ENCODE peak calls at places on chromosomes 6 and 20, in six cellular contexts. V is HepG2, N is K562, E is H1, I is GM12878, B is GM12892. X is an unnamed sample.

GRCh38 chr20:2292711-2293110 is 3.1 kb upstream of the TGM3 start:
- DNase-seq in V (no peak), N (no peak), E (no peak), I (no peak), B (no peak), X (no peak)

GRCh38 chr20:41672282-41672681 is 54.1 kb upstream of the CHD6 start:
- DNase-seq in V (no peak), N (no peak), E (no peak), I (no peak), B (no peak), X (no peak)

GRCh38 chr6:67766061-67766460 is 869.0 kb upstream of the ADGRB3 start:
- DNase-seq in V (no peak), N (no peak), E (no peak), I (no peak), B (no peak), X (no peak)

GRCh38 chr20:2593756-2594155 is 57.4 kb downstream of the TMC2 start:
- DNase-seq in V (no peak), N (no peak), E (no peak), I (no peak), B (no peak), X (no peak)

GRCh38 chr6:12208190-12208589 is 82.0 kb upstream of the EDN1 start:
- DNase-seq in V (no peak), N (no peak), E (no peak), I (no peak), B (no peak), X (no peak)

GRCh38 chr20:50381771-50382593 is 128.2 kb upstream of the PTPN1 start:
- DNase-seq in V (no peak), N (no peak), E (no peak), I (peak), B (no peak), X (no peak)

GRCh38 chr20:4090756-4091331 is 75.5 kb upstream of the RNF24 start:
- DNase-seq in V (peak), N (peak), E (no peak), I (no peak), B (no peak), X (no peak)

GRCh38 chr6:38187285-38187684 is 367.8 kb downstream of the ZFAND3 start:
- DNase-seq in V (no peak), N (no peak), E (no peak), I (no peak), B (no peak), X (no peak)

GRCh38 chr6:106773956-106774629 is 144.7 kb downstream of the QRSL1 start:
- DNase-seq in V (no peak), N (no peak), E (no peak), I (no peak), B (no peak), X (no peak)

GRCh38 chr6:4561773-4562172 is 214.4 kb upstream of the CDYL start:
- DNase-seq in V (no peak), N (no peak), E (no peak), I (no peak), B (no peak), X (no peak)

GRCh38 chr6:4559281-4559875 is 216.8 kb upstream of the CDYL start:
- DNase-seq in V (no peak), N (no peak), E (no peak), I (no peak), B (no peak), X (no peak)

GRCh38 chr6:4560225-4561077 is 215.8 kb upstream of the CDYL start:
- DNase-seq in V (no peak), N (no peak), E (no peak), I (no peak), B (no peak), X (no peak)

GRCh38 chr6:4563877-4564276 is 212.3 kb upstream of the CDYL start:
- DNase-seq in V (no peak), N (no peak), E (no peak), I (no peak), B (no peak), X (no peak)

DNA sequence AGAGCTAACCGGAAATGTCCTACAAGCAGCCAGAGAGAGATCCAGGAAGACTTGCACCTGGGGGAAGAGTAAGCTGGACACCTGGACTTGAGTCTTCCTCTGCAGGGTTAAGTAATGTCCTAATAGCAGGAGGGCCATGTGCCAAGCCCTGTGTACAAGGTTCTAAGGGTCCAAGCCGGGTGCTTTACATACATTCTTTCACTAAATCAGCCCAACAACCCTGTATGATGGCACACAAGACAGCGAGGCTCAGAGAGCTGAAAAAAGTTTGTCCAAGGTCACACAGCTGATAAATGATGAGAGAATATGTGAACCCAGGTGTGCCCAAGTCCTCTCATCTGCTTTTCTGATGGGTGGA is 215.1 kb upstream of the CDYL start:
- DNase-seq in V (no peak), N (no peak), E (no peak), I (no peak), B (no peak), X (no peak)
- TF ChIP-seq TAF1 in V (no peak), N (no peak), E (no peak), I (no peak), B (no peak), X (no peak)

GRCh38 chr6:30721198-30722024 is 1.3 kb downstream of the TUBB start:
- DNase-seq in V (peak), N (peak), E (no peak), I (no peak), B (peak), X (peak)
- TF ChIP-seq POLR2A in V (peak), N (peak), E (no peak), I (peak), B (peak), X (peak)

GRCh38 chr6:143677891-143678737 is at the start of gene PHACTR2:
- DNase-seq in V (peak), N (peak), E (peak), I (no peak), B (peak), X (peak)
- TF ChIP-seq TAF1 in V (peak), N (peak), E (peak), I (no peak), B (no peak), X (no peak)

GRCh38 chr6:142945071-142945445 is at the start of gene HIVEP2:
- DNase-seq in V (peak), N (peak), E (no peak), I (no peak), B (peak), X (peak)

GRCh38 chr6:142946924-142947701 is 2.1 kb upstream of the HIVEP2 start:
- DNase-seq in V (peak), N (peak), E (no peak), I (no peak), B (peak), X (peak)

GRCh38 chr6:142945446-142946180 is 637 bp upstream of the HIVEP2 start:
- DNase-seq in V (no peak), N (peak), E (no peak), I (no peak), B (peak), X (peak)

GRCh38 chr6:142947702-142948480 is 2.9 kb upstream of the HIVEP2 start:
- DNase-seq in V (no peak), N (no peak), E (no peak), I (no peak), B (no peak), X (peak)

DNA sequence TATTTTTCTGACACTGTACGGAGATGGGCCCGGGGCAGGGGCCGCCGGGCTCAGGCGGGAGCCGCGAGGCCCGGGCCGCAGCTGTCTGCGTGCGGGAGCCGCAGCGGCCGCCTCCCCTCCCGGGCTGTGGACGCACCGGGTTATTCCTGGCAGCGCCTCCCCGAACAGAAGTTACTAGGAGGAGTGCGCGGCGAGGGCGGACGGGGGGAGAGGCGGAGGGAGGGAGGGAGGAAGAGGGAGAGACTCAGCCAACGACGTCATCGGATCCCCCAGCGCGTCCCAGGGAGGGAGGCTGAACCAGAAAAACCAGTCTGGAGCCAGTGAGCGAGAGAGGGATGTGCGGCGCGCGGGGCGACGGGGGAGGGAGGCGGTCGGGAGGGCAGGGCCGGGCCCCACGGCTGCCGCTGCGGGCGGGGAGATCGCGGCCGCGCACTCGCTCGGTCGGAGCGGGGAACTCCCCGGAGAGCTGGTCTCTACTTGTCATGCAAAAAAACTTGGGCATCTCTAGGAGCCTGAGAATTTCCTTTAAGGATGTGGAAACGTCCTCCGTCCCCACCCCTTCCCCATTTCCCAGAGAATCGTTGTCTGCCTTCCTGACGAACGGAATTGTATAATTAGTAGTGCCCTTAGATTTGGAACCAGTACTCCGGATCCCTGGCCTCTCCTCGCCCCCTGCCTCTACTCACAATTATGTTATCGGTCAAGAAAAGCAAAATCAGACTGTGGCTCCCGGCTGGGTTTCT is 1.4 kb upstream of the HIVEP2 start:
- DNase-seq in V (peak), N (peak), E (peak), I (no peak), B (peak), X (peak)
- TF ChIP-seq POLR2A in V (peak), N (no peak), E (no peak), I (peak), B (peak), X (peak)

DNA sequence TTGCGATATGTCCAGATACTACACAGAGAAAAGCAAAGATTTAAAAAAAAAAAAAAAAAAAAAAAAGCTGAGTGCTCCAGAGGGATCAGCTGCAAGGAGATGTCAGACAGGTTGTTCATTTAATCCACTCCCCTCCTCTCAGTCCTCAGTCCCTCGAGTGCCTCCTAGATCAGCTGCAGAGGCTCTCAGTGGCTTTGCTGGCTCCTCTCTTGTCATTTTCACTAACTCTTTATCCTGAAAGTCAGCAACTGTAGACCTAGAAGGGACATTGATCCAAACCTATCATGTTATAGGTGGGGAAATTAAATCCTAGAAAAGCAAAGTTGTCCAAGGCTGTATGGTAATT is 61.6 kb downstream of the KIAA0319 start:
- DNase-seq in V (no peak), N (no peak), E (no peak), I (no peak), B (no peak), X (no peak)
- TF ChIP-seq TAF1 in V (no peak), N (no peak), E (no peak), I (no peak), B (no peak), X (no peak)

DNA sequence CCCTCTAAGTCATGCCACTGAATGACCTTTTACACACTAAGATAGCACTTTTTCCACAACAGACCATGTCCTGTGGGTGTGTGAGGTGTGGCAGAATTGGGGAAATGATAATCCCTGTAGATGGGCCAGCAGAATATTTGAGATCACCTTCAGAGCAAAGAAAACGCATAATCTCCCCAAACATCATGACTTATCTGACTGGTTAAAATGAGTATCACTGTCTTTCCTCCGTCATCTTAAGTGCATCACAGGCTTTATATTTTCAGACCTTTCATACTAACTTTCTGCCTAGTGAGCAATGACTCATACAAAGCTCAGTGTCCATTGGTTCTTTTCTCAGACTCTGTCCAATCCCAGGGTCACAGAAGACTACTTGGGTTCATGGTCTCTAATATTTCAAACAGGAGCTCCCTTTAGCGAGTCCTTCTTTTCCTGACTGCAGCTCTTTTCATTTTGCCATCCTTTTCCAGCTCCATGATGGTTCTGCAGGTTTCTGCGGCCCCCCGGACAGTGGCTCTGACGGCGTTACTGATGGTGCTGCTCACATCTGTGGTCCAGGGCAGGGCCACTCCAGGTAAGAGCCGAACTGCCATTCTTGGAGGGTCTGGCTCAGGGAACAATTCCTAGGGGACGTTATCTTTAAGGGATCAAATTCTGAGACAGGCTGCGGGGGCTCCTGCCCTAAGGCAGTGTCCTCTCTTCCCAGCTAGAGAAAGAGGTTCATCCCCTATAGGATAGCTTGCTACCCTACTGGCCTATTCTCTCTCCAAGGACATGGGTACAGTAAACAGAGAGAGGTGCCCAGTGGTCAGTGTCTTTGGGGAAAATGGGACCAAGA is at the start of gene HLA-DPB1:
- DNase-seq in V (peak), N (peak), E (no peak), I (peak), B (peak), X (peak)
- TF ChIP-seq POLR2A in V (no peak), N (no peak), E (no peak), I (peak), B (peak), X (peak)

DNA sequence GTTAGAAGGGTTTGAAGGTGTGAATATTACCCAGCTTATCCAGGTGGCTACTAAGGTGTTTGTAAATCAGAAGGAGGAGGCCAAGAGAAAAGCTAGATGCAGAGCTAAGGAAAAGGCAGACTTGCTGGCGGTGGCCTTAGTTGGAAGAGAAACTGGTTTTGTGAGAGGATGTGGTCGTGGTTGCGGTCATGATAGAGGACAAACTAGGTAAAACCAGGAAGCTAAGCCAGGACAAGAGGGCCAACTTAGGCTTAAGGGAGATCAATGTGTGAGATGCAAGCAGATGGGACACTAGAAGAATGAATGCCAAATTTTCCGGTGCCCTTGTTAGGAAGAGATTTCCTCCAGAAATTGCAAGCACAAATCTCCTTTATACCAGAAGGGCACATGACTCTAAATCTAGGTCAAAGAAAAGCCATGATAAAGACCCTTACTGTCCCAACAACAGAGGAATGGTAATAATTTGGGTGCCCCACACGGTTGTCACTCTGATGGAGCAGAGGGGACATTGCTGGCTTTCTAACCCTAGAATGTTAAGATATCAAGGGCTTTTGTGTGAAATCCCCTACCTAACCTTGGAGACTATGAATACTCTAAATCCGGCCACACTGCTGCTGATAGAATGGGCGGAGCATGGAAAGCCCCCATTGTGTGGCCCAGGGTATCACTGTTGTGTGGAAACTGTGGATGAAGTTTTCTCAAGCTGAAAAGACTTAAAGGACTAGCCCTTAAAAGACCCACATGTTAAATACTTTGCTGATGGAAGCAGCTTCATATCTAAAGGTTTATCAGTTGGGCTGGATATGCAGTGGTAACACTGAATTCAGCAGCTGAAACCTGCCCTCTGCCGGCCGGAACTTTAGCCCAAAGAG is 7.8 kb downstream of the IL22RA2 start:
- DNase-seq in V (peak), N (peak), E (no peak), I (peak), B (no peak), X (no peak)
- TF ChIP-seq TAF1 in V (no peak), N (no peak), E (no peak), I (peak), B (no peak), X (no peak)

GRCh38 chr20:53828673-53829085 is 235.0 kb upstream of the ZNF217 start:
- DNase-seq in V (no peak), N (peak), E (no peak), I (no peak), B (no peak), X (no peak)
- TF ChIP-seq POLR2A in V (no peak), N (no peak), E (no peak), I (no peak), B (no peak), X (no peak)

GRCh38 chr6:160973856-160974255 is 17.7 kb upstream of the MAP3K4 start:
- DNase-seq in V (no peak), N (no peak), E (no peak), I (no peak), B (no peak), X (no peak)

GRCh38 chr6:160974304-160974771 is 17.2 kb upstream of the MAP3K4 start:
- DNase-seq in V (no peak), N (peak), E (no peak), I (no peak), B (no peak), X (no peak)

GRCh38 chr6:160975111-160975510 is 16.5 kb upstream of the MAP3K4 start:
- DNase-seq in V (no peak), N (no peak), E (no peak), I (no peak), B (no peak), X (no peak)

GRCh38 chr6:160972111-160972510 is 19.5 kb upstream of the MAP3K4 start:
- DNase-seq in V (no peak), N (no peak), E (no peak), I (no peak), B (no peak), X (peak)

DNA sequence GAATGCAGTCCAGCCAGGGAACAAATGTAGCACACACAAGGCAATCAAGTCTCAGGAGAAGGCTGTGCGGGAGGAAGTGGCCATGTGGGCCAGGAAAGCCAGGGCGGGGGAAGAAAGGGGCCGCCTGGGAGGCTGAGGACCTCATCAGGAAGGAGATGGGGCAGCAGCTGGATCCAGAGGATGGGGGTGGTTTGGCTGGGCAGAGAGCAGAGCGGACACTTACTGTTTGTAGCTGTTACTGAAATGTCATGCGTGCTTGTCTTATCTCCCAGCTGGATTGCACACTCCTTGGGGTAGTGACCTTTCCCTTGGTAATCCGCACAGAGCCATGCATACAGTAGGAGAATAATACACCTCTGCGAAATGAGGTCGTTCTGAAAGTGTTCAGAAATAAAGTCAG is 18.3 kb upstream of the MAP3K4 start:
- DNase-seq in V (no peak), N (peak), E (no peak), I (no peak), B (no peak), X (no peak)
- TF ChIP-seq TAF1 in V (no peak), N (no peak), E (no peak), I (no peak), B (no peak), X (no peak)

GRCh38 chr20:63894358-63895201 is at the start of gene DNAJC5:
- DNase-seq in V (peak), N (peak), E (peak), I (peak), B (peak), X (peak)
- TF ChIP-seq POLR2A in V (peak), N (no peak), E (no peak), I (peak), B (no peak), X (no peak)